ENCODE peak calls at places on chromosomes 7 and 10, in six cellular contexts. H is right atrium auricular region, V is fibroblast of lung, C is spleen, B is tibial nerve, W is heart right ventricle. M is an unnamed sample. For H3K4me1 and H3K27me3, the result is how much of the 10 kb centered on the place peaks cover.

GRCh38 chr7:54477083-54477482 is 65.1 kb upstream of the VSTM2A start:
- DNase-seq in H (no peak), V (no peak), C (no peak), B (no peak), W (no peak), M (no peak)

GRCh38 chr10:92010026-92010713 is 86.6 kb downstream of the BTAF1 start:
- DNase-seq in H (no peak), V (no peak), C (no peak), B (no peak), W (no peak), M (no peak)

GRCh38 chr7:95927781-95928180 is 155.4 kb downstream of the DYNC1I1 start:
- DNase-seq in H (no peak), V (no peak), C (no peak), B (no peak), W (peak), M (no peak)

GRCh38 chr10:24579911-24580310 is 143.8 kb downstream of the ARHGAP21 start:
- DNase-seq in H (no peak), V (no peak), C (no peak), B (no peak), W (no peak), M (no peak)

GRCh38 chr10:130396044-130396443 is 259.9 kb downstream of the GLRX3 start:
- DNase-seq in H (no peak), V (no peak), C (no peak), B (no peak), W (no peak), M (no peak)

GRCh38 chr7:100465702-100466311 is 1.7 kb upstream of the SPACDR start:
- DNase-seq in H (peak), V (peak), C (peak), B (peak), W (peak), M (no peak)

GRCh38 chr10:101120884-101121660 is 10.0 kb upstream of the TLX1 start:
- DNase-seq in H (no peak), V (no peak), C (peak), B (no peak), W (no peak), M (no peak)

GRCh38 chr7:17289074-17289665 is 9.3 kb upstream of the AHR start:
- DNase-seq in H (no peak), V (peak), C (no peak), B (no peak), W (no peak), M (no peak)

GRCh38 chr7:155166673-155167370 is 96.7 kb downstream of the HTR5A start:
- DNase-seq in H (no peak), V (peak), C (no peak), B (no peak), W (no peak), M (peak)

GRCh38 chr10:15345450-15345849 is 25.6 kb downstream of the FAM171A1 start:
- DNase-seq in H (no peak), V (no peak), C (no peak), B (no peak), W (no peak), M (no peak)

GRCh38 chr10:77511498-77512218 is 126.0 kb downstream of the KCNMA1 start:
- DNase-seq in H (no peak), V (no peak), C (no peak), B (no peak), W (no peak), M (no peak)

GRCh38 chr7:80678703-80679102 is 40.3 kb downstream of the CD36 start:
- DNase-seq in H (no peak), V (no peak), C (no peak), B (no peak), W (no peak), M (no peak)

GRCh38 chr7:30932562-30932961 is 20.9 kb downstream of the AQP1 start:
- DNase-seq in H (no peak), V (peak), C (no peak), B (no peak), W (no peak), M (peak)

GRCh38 chr10:97138777-97139317 is 46.9 kb downstream of the SLIT1 start:
- DNase-seq in H (no peak), V (no peak), C (peak), B (no peak), W (no peak), M (no peak)

GRCh38 chr10:124615259-124615658 is 128.9 kb downstream of the FAM53B start:
- DNase-seq in H (no peak), V (no peak), C (no peak), B (no peak), W (no peak), M (no peak)

GRCh38 chr10:124614003-124614659 is 130.0 kb downstream of the FAM53B start:
- DNase-seq in H (no peak), V (no peak), C (no peak), B (no peak), W (no peak), M (no peak)

GRCh38 chr10:124609698-124610097 is 134.5 kb downstream of the FAM53B start:
- DNase-seq in H (no peak), V (no peak), C (no peak), B (no peak), W (no peak), M (no peak)

GRCh38 chr10:124611738-124612137 is 132.4 kb downstream of the FAM53B start:
- DNase-seq in H (no peak), V (no peak), C (peak), B (no peak), W (no peak), M (no peak)

DNA sequence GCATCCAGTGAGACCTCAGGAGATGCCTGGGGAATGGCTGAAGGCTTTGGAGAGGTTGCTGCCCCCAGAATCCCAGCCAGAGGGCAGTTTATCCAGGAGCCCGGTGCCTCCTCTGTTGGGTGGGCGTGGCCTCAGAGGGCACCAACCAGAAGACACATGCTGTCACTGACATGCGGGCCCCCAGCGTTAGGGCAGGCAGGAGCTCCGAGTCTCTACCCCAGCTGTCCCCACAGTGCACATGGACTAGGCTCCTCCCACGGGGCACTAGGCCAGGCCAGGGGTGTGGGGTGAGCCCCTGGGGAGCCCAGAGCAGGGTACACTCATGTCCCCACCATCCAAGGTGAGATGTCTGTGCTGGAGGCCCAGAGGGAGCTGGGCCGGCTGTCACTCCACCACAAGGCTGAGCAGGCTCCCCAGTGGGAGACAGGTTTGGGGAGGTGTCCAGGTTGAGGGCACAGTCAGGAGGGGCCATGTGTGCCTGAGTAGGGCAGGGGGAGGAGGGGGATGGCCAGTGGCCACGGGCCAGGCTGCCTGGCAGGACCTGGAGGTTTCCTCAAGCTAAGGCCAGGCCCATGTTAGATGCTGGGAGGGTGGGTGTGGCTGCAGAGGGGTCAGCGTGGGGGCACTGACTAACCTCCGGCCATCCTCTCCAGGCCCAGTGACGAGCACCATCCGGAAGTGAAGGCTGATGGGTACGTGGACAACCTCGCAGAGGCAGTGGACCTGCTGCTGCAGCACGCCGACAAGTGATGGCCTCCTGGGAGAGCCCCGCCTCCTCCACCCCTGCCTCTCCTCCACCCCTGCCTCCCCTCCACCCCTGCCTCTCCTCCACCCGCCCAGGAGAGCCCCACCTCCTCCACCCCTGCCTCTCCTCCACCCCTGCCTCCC is 131.3 kb downstream of the FAM53B start:
- DNase-seq in H (no peak), V (peak), C (no peak), B (no peak), W (peak), M (no peak)
- H3K27ac ChIP-seq in H (no peak), V (no peak), C (peak), B (peak), W (no peak), M (no peak)

GRCh38 chr7:42152353-42153205 is 84.4 kb downstream of the GLI3 start:
- DNase-seq in H (no peak), V (no peak), C (no peak), B (no peak), W (no peak), M (no peak)
- H3K4me1 ChIP-seq in H (under half), V (under half), C (under half), B (under half), W (under half), M (under half)

GRCh38 chr7:142796501-142797341 is 26.0 kb downstream of the PRSS2 start:
- DNase-seq in H (peak), V (peak), C (peak), B (no peak), W (no peak), M (no peak)

GRCh38 chr7:142795339-142795863 is 24.6 kb downstream of the PRSS2 start:
- DNase-seq in H (peak), V (peak), C (peak), B (no peak), W (no peak), M (no peak)

GRCh38 chr7:142797799-142798377 is 27.1 kb downstream of the PRSS2 start:
- DNase-seq in H (peak), V (peak), C (no peak), B (no peak), W (no peak), M (no peak)

GRCh38 chr7:142797342-142797798 is 26.6 kb downstream of the PRSS2 start:
- DNase-seq in H (peak), V (no peak), C (peak), B (no peak), W (no peak), M (no peak)

DNA sequence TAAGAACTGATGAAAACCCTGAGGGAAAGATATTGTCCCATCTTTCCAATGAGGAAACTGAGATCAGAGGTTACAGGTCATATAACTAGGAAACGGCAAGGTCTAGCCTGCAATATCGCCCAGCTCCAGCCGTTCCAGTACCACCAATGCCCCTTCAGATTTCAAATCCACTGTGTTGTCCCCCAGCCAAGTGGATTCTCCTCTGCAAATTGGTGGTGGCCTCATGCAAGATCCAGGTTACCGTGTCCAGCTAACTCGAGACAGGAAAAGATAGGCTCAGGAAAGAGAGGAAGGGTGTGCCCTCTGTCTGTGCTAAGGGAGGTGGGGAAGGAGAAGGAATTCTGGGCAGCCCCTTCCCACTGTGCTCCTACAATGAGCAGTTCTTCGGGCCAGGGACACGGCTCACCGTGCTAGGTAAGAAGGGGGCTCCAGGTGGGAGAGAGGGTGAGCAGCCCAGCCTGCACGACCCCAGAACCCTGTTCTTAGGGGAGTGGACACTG is 25.3 kb downstream of the PRSS2 start:
- DNase-seq in H (peak), V (no peak), C (no peak), B (no peak), W (no peak), M (no peak)
- H3K27me3 ChIP-seq in H (under half), V (under half), C (under half), B (half or more), W (half or more), M (half or more)

GRCh38 chr7:138871691-138872090 is 73.7 kb upstream of the ATP6V0A4 start:
- DNase-seq in H (no peak), V (no peak), C (no peak), B (no peak), W (no peak), M (no peak)
- H3K27ac ChIP-seq in H (no peak), V (no peak), C (no peak), B (no peak), W (no peak), M (no peak)